ENCODE peak calls at places on chromosomes 4 and X, in nine cellular contexts. P is smooth muscle cell of the brain vasculature; V is mammary epithelial cell; X is nucleus accumbens; O is fibroblast of lung; A is B cell; K is activated T-cell treated with anti-CD3 and anti-CD28 coated beads, Interleukin-2, amount 50 U/mL, for 72 hours; I is activated naive CD4-positive, alpha-beta T cell; Y is CD8-positive, alpha-beta memory T cell. U is an unnamed sample.

GRCh38 chrX:154096140-154097002 is 1.1 kb downstream of the MECP2 start:
- DNase-seq in A (no peak), K (peak), X (no peak), O (peak), V (peak), P (no peak), I (no peak), Y (no peak), U (no peak)

GRCh38 chr4:185282968-185283367 is 73.6 kb downstream of the SNX25 start:
- DNase-seq in P (peak), K (no peak), Y (no peak), O (peak), V (no peak), X (no peak), A (no peak), I (no peak), U (no peak)

GRCh38 chrX:105297041-105297440 is 76.5 kb upstream of the TEX13A start:
- DNase-seq in Y (no peak), V (peak), X (no peak), O (no peak), A (no peak), I (no peak), P (no peak), K (no peak), U (no peak)

GRCh38 chr4:158873795-158874359 is 105.1 kb downstream of the FNIP2 start:
- DNase-seq in A (no peak), O (peak), K (peak), X (no peak), P (no peak), Y (no peak), I (no peak), V (peak), U (no peak)

GRCh38 chrX:72306851-72307645 is 1.3 kb upstream of the CITED1 start:
- DNase-seq in A (peak), Y (peak), K (peak), O (peak), X (peak), I (no peak), V (peak), P (peak), U (peak)

GRCh38 chrX:129641941-129642340 is 12.8 kb downstream of the APLN start:
- DNase-seq in K (no peak), V (peak), X (no peak), I (no peak), A (no peak), P (no peak), O (peak), Y (no peak), U (no peak)

GRCh38 chrX:120207009-120207610 is 43.5 kb upstream of the ZBTB33 start:
- DNase-seq in I (no peak), P (no peak), O (no peak), K (no peak), V (no peak), Y (no peak), A (no peak), X (no peak), U (no peak)

GRCh38 chr4:84870398-84871163 is 95.9 kb downstream of the WDFY3 start:
- DNase-seq in K (no peak), O (peak), Y (no peak), I (no peak), X (no peak), P (no peak), V (peak), A (no peak), U (no peak)

GRCh38 chr4:24890561-24890960 is 22.3 kb downstream of the CCDC149 start:
- DNase-seq in Y (no peak), I (no peak), X (no peak), A (no peak), V (no peak), O (no peak), K (no peak), P (no peak), U (no peak)

GRCh38 chr4:119906277-119906676 is 160.4 kb downstream of the MAD2L1 start:
- DNase-seq in O (no peak), P (no peak), I (no peak), K (no peak), V (no peak), X (no peak), A (no peak), Y (no peak), U (no peak)

GRCh38 chr4:825969-826330 is at the start of gene CPLX1:
- DNase-seq in O (no peak), P (no peak), K (no peak), A (no peak), I (no peak), V (no peak), X (no peak), Y (no peak), U (no peak)

U was measured in NCI-H2227 treated with DMSO at 0.1 percent for 48 hours.